ENCODE peak calls at places on chromosome 14, in four cellular contexts. O is T1000; H is AG10803; B is central memory CD4-positive, alpha-beta T cell. K is an unnamed sample.

GRCh38 chr14:55077691-55078151 is 26.3 kb downstream of the MAPK1IP1L start:
- DNase-seq in O (no peak), H (peak), B (no peak), K (no peak)

GRCh38 chr14:69968151-69968550 is 88.9 kb downstream of the SMOC1 start:
- DNase-seq in O (no peak), H (no peak), B (no peak), K (no peak)

GRCh38 chr14:68106917-68107316 is 287.3 kb downstream of the RAD51B start:
- DNase-seq in O (no peak), H (no peak), B (no peak), K (no peak)

GRCh38 chr14:100526057-100526456 is 61.2 kb downstream of the BEGAIN start:
- DNase-seq in O (no peak), H (no peak), B (no peak), K (no peak)

GRCh38 chr14:60553855-60554254 is 44.9 kb downstream of the SIX6 start:
- DNase-seq in O (no peak), H (peak), B (no peak), K (no peak)

GRCh38 chr14:96676161-96676560 is 121.0 kb upstream of the VRK1 start:
- DNase-seq in O (no peak), H (no peak), B (no peak), K (no peak)

GRCh38 chr14:50018236-50019210 is 97.8 kb downstream of the VCPKMT start:
- DNase-seq in O (no peak), H (peak), B (no peak), K (peak)

GRCh38 chr14:63454863-63455622 is 88.1 kb downstream of the PPP2R5E start:
- DNase-seq in O (no peak), H (peak), B (no peak), K (no peak)

GRCh38 chr14:73526036-73526984 is 10.6 kb upstream of the ACOT1 start:
- DNase-seq in O (peak), H (peak), B (no peak), K (no peak)

GRCh38 chr14:66403183-66403582 is 83.0 kb upstream of the CCDC196 start:
- DNase-seq in O (no peak), H (peak), B (peak), K (no peak)

GRCh38 chr14:92800525-92800924 is 6.4 kb downstream of the GOLGA5 start:
- DNase-seq in O (no peak), H (peak), B (no peak), K (no peak)

GRCh38 chr14:92254786-92255185 is 68.2 kb upstream of the SLC24A4 start:
- DNase-seq in O (no peak), H (peak), B (no peak), K (peak)

GRCh38 chr14:100747021-100747586 is 20.4 kb downstream of the DLK1 start:
- DNase-seq in O (peak), H (peak), B (no peak), K (peak)

GRCh38 chr14:105472496-105472991 is 2.1 kb upstream of the CRIP2 start:
- DNase-seq in O (no peak), H (no peak), B (no peak), K (no peak)

GRCh38 chr14:74609721-74610120 is 2.3 kb downstream of the LTBP2 start:
- DNase-seq in O (no peak), H (no peak), B (no peak), K (peak)

GRCh38 chr14:71400821-71401447 is 493.7 kb downstream of the PCNX1 start:
- DNase-seq in O (no peak), H (no peak), B (no peak), K (no peak)

GRCh38 chr14:31819281-31819680 is 257.8 kb upstream of the ARHGAP5 start:
- DNase-seq in O (no peak), H (no peak), B (no peak), K (no peak)

GRCh38 chr14:100864960-100865681 is 38.4 kb downstream of the RTL1 start:
- DNase-seq in O (no peak), H (peak), B (no peak), K (no peak)